ENCODE peak calls at places on chromosomes 13 and 19, in eight cellular contexts. B, P, T, I, E, S, G and J are unnamed samples.

GRCh38 chr13:55653497-55653896 is 1487.2 kb upstream of the PRR20A start:
- DNase-seq in B (no peak), P (no peak), T (no peak), I (no peak), E (no peak), S (no peak), G (no peak), J (no peak)

GRCh38 chr13:76406243-76406642 is 480.0 kb downstream of the KCTD12 start:
- DNase-seq in B (no peak), P (no peak), T (no peak), I (no peak), E (no peak), S (no peak), G (no peak), J (no peak)

GRCh38 chr19:28494466-28494865 is 718.5 kb downstream of the UQCRFS1 start:
- DNase-seq in B (no peak), P (no peak), T (no peak), I (no peak), E (no peak), S (no peak), G (no peak), J (no peak)

GRCh38 chr13:100213576-100213975 is 124.7 kb downstream of the PCCA start:
- DNase-seq in B (no peak), P (peak; percentile 75), T (no peak), I (no peak), E (no peak), S (no peak), G (no peak), J (no peak)

GRCh38 chr13:79775830-79776229 is 294.9 kb downstream of the NDFIP2 start:
- DNase-seq in B (peak; percentile 80), P (peak; percentile 90), T (no peak), I (peak; percentile 58), E (peak; percentile 49), S (peak; percentile 59), G (no peak), J (no peak)

GRCh38 chr13:57631607-57632275 is at the start of gene PCDH17:
- DNase-seq in B (no peak), P (peak; percentile 38), T (no peak), I (no peak), E (no peak), S (no peak), G (peak; percentile 29), J (no peak)

GRCh38 chr19:12757544-12758274 is 6.1 kb downstream of the BEST2 start:
- DNase-seq in B (peak; percentile 68), P (peak; percentile 79), T (peak; percentile 70), I (peak; percentile 74), E (peak; percentile 34), S (no peak), G (peak; percentile 58), J (peak; percentile 69)

GRCh38 chr19:58212336-58213074 is 16.2 kb upstream of the ZNF544 start:
- DNase-seq in B (peak; percentile 20), P (no peak), T (no peak), I (no peak), E (no peak), S (no peak), G (no peak), J (no peak)

GRCh38 chr19:9724157-9724556 is 44.4 kb downstream of the ZNF846 start:
- DNase-seq in B (no peak), P (no peak), T (no peak), I (no peak), E (no peak), S (no peak), G (no peak), J (no peak)

GRCh38 chr13:113897161-113897560 is 33.3 kb upstream of the GAS6 start:
- DNase-seq in B (peak; percentile 89), P (peak; percentile 80), T (no peak), I (no peak), E (peak; percentile 67), S (peak; percentile 87), G (no peak), J (no peak)

DNA sequence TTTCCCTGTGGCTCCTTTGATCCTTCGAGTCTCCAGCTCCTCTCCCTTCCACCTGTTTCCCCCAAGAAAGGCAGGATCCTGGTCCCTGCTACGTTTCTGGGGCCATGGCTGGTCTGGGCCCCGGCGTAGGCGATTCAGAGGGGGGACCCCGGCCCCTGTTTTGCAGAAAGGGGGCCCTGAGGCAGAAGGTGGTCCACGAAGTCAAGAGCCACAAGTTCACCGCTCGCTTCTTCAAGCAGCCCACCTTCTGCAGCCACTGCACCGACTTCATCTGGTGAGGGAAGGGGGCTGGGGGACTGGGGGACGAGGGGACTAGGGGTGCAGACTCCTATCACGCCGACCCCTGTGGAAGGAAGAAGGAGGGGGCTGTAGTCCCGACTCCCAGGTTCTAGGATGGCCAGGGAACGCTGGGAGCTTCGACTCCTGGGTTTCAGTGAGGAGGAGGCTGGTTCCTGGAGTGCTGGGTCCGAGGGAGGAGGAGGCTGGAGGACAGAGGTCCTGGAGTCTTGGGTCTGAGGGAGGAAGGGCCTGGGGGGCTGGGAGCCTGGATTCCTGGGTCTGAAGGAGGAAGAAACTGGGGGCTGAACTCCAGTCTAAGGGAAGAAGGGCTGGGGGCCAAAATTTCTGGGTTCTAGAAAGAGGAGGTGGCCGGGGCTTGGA is 524 bp downstream of the PRKCG start:
- DNase-seq in B (no peak), P (no peak), T (no peak), I (no peak), E (no peak), S (no peak), G (no peak), J (no peak)
- TF ChIP-seq CTCF in B (no peak), P (no peak), T (peak; percentile 15), I (no peak), E (no peak), S (no peak), G (no peak), J (no peak)

DNA sequence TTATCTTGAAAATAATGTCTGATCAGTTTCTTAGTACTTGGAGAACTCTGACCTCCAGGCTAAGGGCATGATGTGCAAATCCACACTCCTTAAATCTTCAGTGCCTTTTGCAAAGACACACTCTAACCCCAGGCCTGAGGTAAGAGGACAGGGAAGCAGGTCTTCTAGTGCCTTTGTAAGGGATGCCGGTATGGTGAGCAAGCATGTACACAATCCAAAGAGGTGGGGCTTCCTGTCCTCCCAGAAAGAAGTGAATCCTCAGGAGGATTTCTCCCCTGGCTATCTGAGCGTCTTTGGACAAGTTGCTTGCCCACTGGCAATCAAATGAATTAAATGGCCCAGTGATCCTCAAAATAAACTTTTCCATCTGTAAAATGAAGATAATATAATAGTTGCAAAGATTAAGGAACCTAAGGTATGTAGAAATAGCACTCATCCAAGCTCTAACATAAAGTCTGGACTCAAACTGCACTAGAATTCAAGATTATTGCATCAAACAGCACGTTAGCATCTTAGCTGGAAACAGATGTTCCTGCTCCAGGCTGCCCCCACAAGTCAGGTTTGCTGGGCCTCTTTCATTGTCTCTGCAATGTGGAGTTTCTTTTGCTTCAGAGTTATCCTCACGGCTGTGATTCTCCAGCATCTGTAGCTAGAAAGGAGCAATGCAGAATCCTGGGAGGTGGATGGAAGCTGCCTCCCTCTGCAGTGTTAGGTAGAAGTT is 249.6 kb downstream of the TSHZ3 start:
- DNase-seq in B (peak; percentile 34), P (peak; percentile 41), T (no peak), I (no peak), E (peak; percentile 19), S (no peak), G (no peak), J (no peak)
- TF ChIP-seq CTCF in B (no peak), P (peak; percentile 35), T (no peak), I (no peak), E (peak; percentile 24), S (no peak), G (no peak), J (no peak)

GRCh38 chr19:4690362-4690761 is 20.2 kb upstream of the MYDGF start:
- DNase-seq in B (no peak), P (no peak), T (no peak), I (no peak), E (no peak), S (no peak), G (no peak), J (no peak)
- TF ChIP-seq CTCF in B (peak; percentile 8), P (peak; percentile 33), T (no peak), I (no peak), E (no peak), S (peak; percentile 5), G (no peak), J (no peak)

DNA sequence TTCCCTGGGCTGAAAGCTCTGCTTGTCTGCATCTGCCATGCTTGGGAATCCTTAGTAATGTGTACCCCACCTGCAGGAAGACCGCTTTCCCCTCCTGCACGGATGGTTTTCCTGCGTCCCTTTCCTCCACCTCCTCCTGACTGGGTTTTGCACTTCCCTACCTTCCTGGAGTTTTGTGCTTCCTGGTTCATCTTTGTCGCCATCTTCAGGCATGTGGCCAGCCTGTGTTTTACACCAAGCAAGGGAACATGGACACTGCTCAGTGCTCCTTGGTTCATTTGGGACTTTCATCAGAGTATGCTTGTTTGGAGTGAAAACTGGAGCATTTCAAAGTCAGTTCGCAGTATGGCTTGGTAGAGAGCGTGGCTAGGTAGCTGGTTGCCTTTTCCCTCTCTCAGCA is 30.7 kb downstream of the ERICH6B start:
- DNase-seq in B (peak; percentile 6), P (peak; percentile 18), T (no peak), I (peak; percentile 16), E (no peak), S (no peak), G (no peak), J (no peak)
- TF ChIP-seq CTCF in B (peak; percentile 18), P (peak; percentile 51), T (no peak), I (peak; percentile 28), E (peak; percentile 16), S (peak; percentile 39), G (no peak), J (no peak)

GRCh38 chr19:1626417-1627010 is 21.3 kb upstream of the UQCR11 start:
- DNase-seq in B (peak; percentile 28), P (no peak), T (no peak), I (no peak), E (no peak), S (no peak), G (no peak), J (no peak)

GRCh38 chr19:1622541-1622940 is 17.3 kb upstream of the UQCR11 start:
- DNase-seq in B (no peak), P (no peak), T (no peak), I (no peak), E (no peak), S (no peak), G (no peak), J (no peak)

GRCh38 chr19:1622007-1622406 is 16.7 kb upstream of the UQCR11 start:
- DNase-seq in B (no peak), P (no peak), T (no peak), I (no peak), E (no peak), S (no peak), G (no peak), J (no peak)

GRCh38 chr19:1627194-1627593 is 21.9 kb upstream of the UQCR11 start:
- DNase-seq in B (no peak), P (no peak), T (no peak), I (no peak), E (no peak), S (no peak), G (no peak), J (no peak)

DNA sequence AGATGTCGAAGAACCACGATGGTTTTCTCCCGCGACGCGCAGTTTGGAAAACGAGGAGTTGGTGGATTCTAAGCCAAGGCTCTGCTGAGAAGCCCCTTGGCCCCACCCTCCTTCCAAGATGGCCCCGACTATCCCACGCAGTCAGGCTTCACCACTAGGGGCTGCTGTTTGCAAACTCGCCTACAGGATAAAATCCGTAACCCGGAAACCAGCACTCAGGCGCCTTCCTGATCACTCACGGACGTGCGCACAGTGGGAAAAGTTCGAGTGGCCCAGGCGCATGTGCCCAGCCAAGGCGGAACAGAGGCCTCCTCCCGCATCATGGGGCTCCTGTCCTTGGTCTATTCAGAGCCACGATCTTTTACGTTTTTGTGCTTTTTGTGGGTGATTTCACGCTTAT is 19.2 kb upstream of the UQCR11 start:
- DNase-seq in B (peak; percentile 66), P (peak; percentile 70), T (no peak), I (peak; percentile 49), E (no peak), S (no peak), G (no peak), J (peak; percentile 44)
- TF ChIP-seq CTCF in B (peak; percentile 71), P (peak; percentile 89), T (peak; percentile 52), I (peak; percentile 55), E (peak; percentile 67), S (peak; percentile 73), G (peak; percentile 56), J (no peak)